ENCODE peak calls at places on chromosomes 13 and 19, in five cellular contexts. E is MM.1S; I is naive B cell; M is AG09319; B is stimulated activated CD4-positive, alpha-beta T cell treated with anti-CD3 and anti-CD28 coated beads, Interleukin-1b, Interleukin-23, amount 100 ng/mL, for 24 hours. L is an unnamed sample.

GRCh38 chr13:113818700-113819295 is 45.1 kb downstream of the GAS6 start:
- DNase-seq in B (no peak), M (no peak), I (no peak), E (no peak), L (no peak)

GRCh38 chr19:45251452-45252354 is 632 bp downstream of the MARK4 start:
- DNase-seq in B (no peak), I (peak), E (no peak), M (no peak), L (no peak)

GRCh38 chr19:1465191-1466016 is 13.6 kb downstream of the C19orf25 start:
- DNase-seq in M (no peak), E (no peak), I (no peak), B (no peak), L (no peak)

GRCh38 chr13:94065741-94066140 is 413.7 kb downstream of the DCT start:
- DNase-seq in B (no peak), E (no peak), I (no peak), M (no peak), L (no peak)

GRCh38 chr13:41917641-41918040 is 43.3 kb downstream of the VWA8 start:
- DNase-seq in E (no peak), M (peak), B (no peak), I (no peak), L (no peak)

GRCh38 chr13:113989585-113990300 is 15.9 kb upstream of the C13orf46 start:
- DNase-seq in B (no peak), I (no peak), M (no peak), E (no peak), L (no peak)

GRCh38 chr13:42112864-42113263 is 64.4 kb downstream of the DGKH start:
- DNase-seq in M (no peak), I (no peak), E (no peak), B (no peak), L (no peak)

GRCh38 chr19:37994823-37995130 is 87.8 kb downstream of the SIPA1L3 start:
- DNase-seq in I (no peak), B (no peak), E (no peak), M (no peak), L (no peak)

GRCh38 chr13:81326913-81327312 is 986.0 kb upstream of the SPRY2 start:
- DNase-seq in E (no peak), B (no peak), M (no peak), I (no peak), L (no peak)

GRCh38 chr13:107185889-107186288 is 618.0 kb upstream of the ARGLU1 start:
- DNase-seq in I (no peak), M (no peak), E (no peak), B (no peak), L (no peak)

GRCh38 chr13:30529085-30529815 is 63.5 kb upstream of the HMGB1 start:
- DNase-seq in M (no peak), E (no peak), I (no peak), B (no peak), L (no peak)

GRCh38 chr19:37931941-37932655 is 25.1 kb downstream of the SIPA1L3 start:
- DNase-seq in M (no peak), B (no peak), I (peak), E (peak), L (no peak)

GRCh38 chr19:571127-571974 is 1.0 kb upstream of the BSG start:
- DNase-seq in I (peak), M (no peak), E (peak), B (no peak), L (no peak)